ENCODE peak calls at places on chromosomes 11 and 22, in six cellular contexts. H is astrocyte of the cerebellum, B is psoas muscle, U is cardiac fibroblast, T is brain microvascular endothelial cell, E is epithelial cell of proximal tubule. G is an unnamed sample.

GRCh38 chr11:72005347-72006260 is 6.9 kb downstream of the IL18BP start:
- DNase-seq in H (no peak), B (no peak), U (no peak), T (no peak), E (no peak), G (no peak)

GRCh38 chr11:117744471-117745280 is 52.3 kb downstream of the DSCAML1 start:
- DNase-seq in H (no peak), B (no peak), U (no peak), T (no peak), E (no peak), G (no peak)

GRCh38 chr11:61514050-61514917 is 5.7 kb downstream of the LRRC10B start:
- DNase-seq in H (no peak), B (no peak), U (no peak), T (no peak), E (no peak), G (no peak)

GRCh38 chr11:2933376-2934056 is 4.3 kb upstream of the PHLDA2 start:
- DNase-seq in H (no peak), B (peak; percentile 74), U (peak; percentile 88), T (no peak), E (no peak), G (peak; percentile 89)

GRCh38 chr22:44822479-44822878 is 70.1 kb downstream of the ARHGAP8 start:
- DNase-seq in H (no peak), B (no peak), U (no peak), T (no peak), E (no peak), G (no peak)

GRCh38 chr11:14537134-14537599 is 17.0 kb upstream of the PSMA1 start:
- DNase-seq in H (no peak), B (no peak), U (peak; percentile 57), T (peak; percentile 31), E (no peak), G (no peak)

GRCh38 chr11:19060629-19061028 is at the start of gene MRGPRX2:
- DNase-seq in H (no peak), B (no peak), U (no peak), T (no peak), E (no peak), G (no peak)

GRCh38 chr11:78290293-78291176 is 101.8 kb downstream of the USP35 start:
- DNase-seq in H (no peak), B (no peak), U (peak; percentile 94), T (peak; percentile 60), E (peak; percentile 89), G (peak; percentile 74)

GRCh38 chr11:107203656-107204055 is 185.4 kb upstream of the GUCY1A2 start:
- DNase-seq in H (no peak), B (no peak), U (no peak), T (no peak), E (no peak), G (no peak)

GRCh38 chr11:2306971-2307732 is 5.3 kb downstream of the TSPAN32 start:
- DNase-seq in H (no peak), B (no peak), U (peak; percentile 18), T (no peak), E (no peak), G (no peak)

GRCh38 chr11:67120881-67121710 is 2.0 kb downstream of the KDM2A start:
- DNase-seq in H (no peak), B (no peak), U (peak; percentile 50), T (peak; percentile 20), E (no peak), G (peak; percentile 51)

GRCh38 chr11:123139206-123139605 is 55.8 kb downstream of the CLMP start:
- DNase-seq in H (no peak), B (no peak), U (no peak), T (no peak), E (no peak), G (no peak)

GRCh38 chr11:123132881-123133280 is 62.2 kb downstream of the CLMP start:
- DNase-seq in H (no peak), B (no peak), U (no peak), T (no peak), E (no peak), G (no peak)

GRCh38 chr11:123143476-123143875 is 51.6 kb downstream of the CLMP start:
- DNase-seq in H (no peak), B (no peak), U (no peak), T (no peak), E (no peak), G (no peak)

GRCh38 chr11:123135863-123136446 is 59.1 kb downstream of the CLMP start:
- DNase-seq in H (no peak), B (no peak), U (no peak), T (no peak), E (no peak), G (no peak)

GRCh38 chr11:123137496-123138270 is 57.4 kb downstream of the CLMP start:
- DNase-seq in H (peak; percentile 67), B (peak; percentile 80), U (peak; percentile 89), T (peak; percentile 46), E (no peak), G (peak; percentile 83)
- H3K4me3 ChIP-seq in H (no peak overlapping the region), B (peak overlapping the region; percentile 30), U (no peak overlapping the region), T (no peak overlapping the region), E (no peak overlapping the region), G (peak overlapping the region; percentile 40)

GRCh38 chr11:102552447-102553200 is 22.1 kb upstream of the MMP7 start:
- DNase-seq in H (peak; percentile 87), B (no peak), U (peak; percentile 41), T (no peak), E (no peak), G (no peak)

GRCh38 chr11:102555091-102555490 is 24.5 kb upstream of the MMP7 start:
- DNase-seq in H (no peak), B (no peak), U (no peak), T (no peak), E (no peak), G (no peak)

GRCh38 chr11:102553835-102554282 is 23.3 kb upstream of the MMP7 start:
- DNase-seq in H (no peak), B (no peak), U (no peak), T (no peak), E (no peak), G (no peak)

GRCh38 chr11:102551188-102551781 is 20.7 kb upstream of the MMP7 start:
- DNase-seq in H (no peak), B (no peak), U (no peak), T (no peak), E (no peak), G (no peak)

DNA sequence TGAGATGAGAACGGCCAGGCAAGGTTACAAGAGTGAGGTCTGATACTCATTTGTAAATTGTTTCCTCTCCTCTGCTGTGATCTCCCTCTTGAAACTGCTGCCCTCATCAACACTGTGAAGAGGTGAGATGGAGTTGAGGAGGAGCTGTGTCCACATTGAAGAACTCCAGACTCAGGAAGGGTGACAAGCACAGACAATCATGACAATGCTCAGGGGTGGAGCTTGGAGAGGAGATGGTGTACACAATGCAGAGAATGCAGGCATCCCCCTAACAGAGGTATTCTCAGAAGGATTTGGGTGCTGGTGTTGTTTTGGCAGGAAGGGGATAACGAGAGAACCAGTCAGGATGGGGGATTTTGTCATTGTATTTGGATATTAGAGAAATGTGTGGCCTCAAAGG is 21.5 kb upstream of the MMP7 start:
- DNase-seq in H (no peak), B (no peak), U (no peak), T (no peak), E (no peak), G (no peak)
- H3K4me3 ChIP-seq in H (no peak overlapping the region), B (no peak overlapping the region), U (no peak overlapping the region), T (no peak overlapping the region), E (no peak overlapping the region), G (no peak overlapping the region)

GRCh38 chr11:114090225-114090624 is 30.7 kb downstream of the ZBTB16 start:
- DNase-seq in H (no peak), B (no peak), U (no peak), T (no peak), E (no peak), G (no peak)

GRCh38 chr11:114092478-114092877 is 33.0 kb downstream of the ZBTB16 start:
- DNase-seq in H (no peak), B (no peak), U (no peak), T (no peak), E (no peak), G (no peak)

GRCh38 chr11:114090976-114091375 is 31.5 kb downstream of the ZBTB16 start:
- DNase-seq in H (no peak), B (no peak), U (no peak), T (no peak), E (no peak), G (no peak)

GRCh38 chr11:114092953-114093352 is 33.4 kb downstream of the ZBTB16 start:
- DNase-seq in H (no peak), B (no peak), U (no peak), T (no peak), E (no peak), G (no peak)

DNA sequence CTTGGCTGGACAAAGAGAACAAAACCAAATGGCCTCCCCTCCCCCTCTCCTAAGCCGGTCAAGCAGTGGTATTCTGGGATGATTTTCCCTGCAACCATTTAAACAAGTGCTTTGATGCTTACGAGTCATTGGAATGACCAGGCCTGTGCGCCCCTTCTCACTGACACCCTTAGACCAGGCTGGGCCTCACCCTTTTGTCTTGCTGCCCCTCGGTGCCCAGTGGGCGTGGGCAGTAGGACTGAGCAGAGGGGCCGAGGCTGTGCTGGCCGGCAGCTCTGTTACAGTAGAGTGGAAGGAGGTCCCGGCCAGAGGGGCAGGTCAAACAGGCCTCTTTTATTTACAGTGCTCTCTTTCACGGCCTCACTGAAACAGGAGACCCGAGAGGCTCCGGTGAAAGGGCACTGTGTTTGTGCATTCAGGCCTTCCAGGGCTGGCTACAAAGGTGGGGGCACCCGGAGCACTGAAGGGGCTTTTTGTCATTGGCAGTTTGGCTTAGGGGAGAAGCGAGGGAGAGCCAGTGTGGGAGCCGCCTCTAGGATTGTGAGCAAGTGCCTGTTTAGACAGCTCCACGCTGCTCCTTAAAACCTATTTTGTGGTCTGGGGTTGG is 32.4 kb downstream of the ZBTB16 start:
- DNase-seq in H (no peak), B (no peak), U (no peak), T (no peak), E (no peak), G (no peak)
- H3K4me3 ChIP-seq in H (no peak overlapping the region), B (peak overlapping the region; percentile 33), U (no peak overlapping the region), T (no peak overlapping the region), E (no peak overlapping the region), G (peak overlapping the region; percentile 34)

GRCh38 chr11:9665749-9666148 is 1.9 kb downstream of the SWAP70 start:
- DNase-seq in H (no peak), B (no peak), U (no peak), T (no peak), E (no peak), G (no peak)

GRCh38 chr11:9664276-9665171 is 647 bp downstream of the SWAP70 start:
- DNase-seq in H (no peak), B (peak; percentile 58), U (peak; percentile 73), T (peak; percentile 30), E (no peak), G (peak; percentile 74)

GRCh38 chr11:9672918-9673317 is 9.0 kb downstream of the SWAP70 start:
- DNase-seq in H (no peak), B (no peak), U (no peak), T (no peak), E (no peak), G (no peak)

GRCh38 chr11:9672288-9672916 is 8.5 kb downstream of the SWAP70 start:
- DNase-seq in H (no peak), B (no peak), U (no peak), T (no peak), E (no peak), G (no peak)

DNA sequence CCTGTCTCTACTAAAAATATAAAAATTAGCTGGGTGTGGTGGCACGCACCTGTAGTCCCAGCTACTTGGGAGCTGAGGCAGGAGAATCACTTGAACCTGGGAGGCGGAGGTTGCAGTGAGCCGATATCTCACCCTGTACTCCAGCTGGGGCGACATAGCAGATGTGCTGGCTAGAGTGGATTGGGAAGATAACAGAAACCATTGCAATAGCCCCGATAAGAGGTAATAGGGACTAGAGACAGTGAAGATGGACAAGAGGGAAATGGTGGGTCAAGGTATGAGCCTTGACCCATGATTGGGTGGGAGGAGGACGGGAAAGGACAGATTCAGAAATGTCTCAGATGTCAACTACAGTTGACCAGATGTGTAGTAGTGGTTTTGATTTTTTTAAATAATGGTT is 6.1 kb downstream of the SWAP70 start:
- DNase-seq in H (no peak), B (no peak), U (no peak), T (no peak), E (no peak), G (no peak)
- H3K4me3 ChIP-seq in H (no peak overlapping the region), B (no peak overlapping the region), U (no peak overlapping the region), T (no peak overlapping the region), E (no peak overlapping the region), G (no peak overlapping the region)

G was measured in tibial artery.